ENCODE peak calls at places on chromosomes 2 and 18, in six cellular contexts. W is RWPE2, D is A549, F is esophagus squamous epithelium, M is upper lobe of right lung, C is body of pancreas. V is an unnamed sample. For H3K4me1 and H3K9me3, the result is how much of the 10 kb centered on the place peaks cover.

GRCh38 chr2:156704612-156705011 is 268.4 kb downstream of the GPD2 start:
- DNase-seq in M (no peak), C (no peak), D (no peak), W (no peak), F (no peak), V (no peak)

GRCh38 chr18:12946549-12947354 is 1.1 kb upstream of the SEH1L start:
- DNase-seq in D (peak), W (no peak), F (peak), C (peak), M (no peak), V (no peak)

GRCh38 chr18:48186861-48187260 is 222.3 kb downstream of the ZBTB7C start:
- DNase-seq in D (no peak), C (no peak), F (no peak), M (no peak), W (no peak), V (no peak)

GRCh38 chr2:200662727-200663126 is 76.9 kb downstream of the AOX1 start:
- DNase-seq in D (peak), W (peak), M (no peak), F (no peak), C (no peak), V (no peak)

GRCh38 chr18:12271376-12272235 is 17.4 kb downstream of the CIDEA start:
- DNase-seq in M (peak), C (peak), D (peak), W (no peak), F (no peak), V (peak)

GRCh38 chr2:44772131-44772530 is 169.4 kb upstream of the SIX3 start:
- DNase-seq in F (no peak), D (no peak), C (no peak), M (no peak), W (no peak), V (no peak)

GRCh38 chr2:122683018-122683417 is 927.6 kb downstream of the TSN start:
- DNase-seq in W (no peak), F (no peak), C (no peak), M (no peak), D (no peak), V (no peak)

GRCh38 chr2:144659731-144660275 is 139.9 kb upstream of the ZEB2 start:
- DNase-seq in M (peak), W (peak), C (no peak), F (no peak), D (no peak), V (no peak)

GRCh38 chr2:212539145-212539880 is 711 bp upstream of the ERBB4 start:
- DNase-seq in D (no peak), M (peak), W (no peak), C (peak), F (no peak), V (peak)

GRCh38 chr18:28007841-28008240 is 169.1 kb downstream of the CDH2 start:
- DNase-seq in W (no peak), M (no peak), D (no peak), F (no peak), C (no peak), V (no peak)

GRCh38 chr18:79479114-79479760 is 83.5 kb downstream of the NFATC1 start:
- DNase-seq in C (no peak), M (no peak), W (peak), D (no peak), F (no peak), V (no peak)

GRCh38 chr2:205689837-205690236 is 7.5 kb downstream of the NRP2 start:
- DNase-seq in F (no peak), C (no peak), M (no peak), W (no peak), D (no peak), V (no peak)

GRCh38 chr2:224311226-224311625 is 90.7 kb downstream of the FAM124B start:
- DNase-seq in M (no peak), W (no peak), F (no peak), C (no peak), D (no peak), V (no peak)

GRCh38 chr2:26768759-26769500 is 4.8 kb downstream of the SLC35F6 start:
- DNase-seq in D (peak), W (no peak), M (peak), F (peak), C (no peak), V (peak)

GRCh38 chr18:65659312-65659711 is 91.5 kb upstream of the CDH7 start:
- DNase-seq in M (no peak), W (no peak), C (no peak), F (no peak), D (no peak), V (no peak)

GRCh38 chr2:238290079-238290478 is 1.7 kb upstream of the PER2 start:
- DNase-seq in C (peak), W (peak), M (no peak), D (peak), F (peak), V (peak)

GRCh38 chr18:51077217-51077616 is 47.2 kb downstream of the SMAD4 start:
- DNase-seq in D (no peak), M (no peak), W (no peak), F (no peak), C (no peak), V (no peak)

GRCh38 chr18:26476697-26477096 is 71.7 kb downstream of the KCTD1 start:
- DNase-seq in W (no peak), C (no peak), M (no peak), F (no peak), D (no peak), V (no peak)

GRCh38 chr2:107772380-107772779 is 54.3 kb upstream of the RGPD4 start:
- DNase-seq in W (no peak), D (no peak), M (no peak), C (no peak), F (no peak), V (no peak)

GRCh38 chr2:53490659-53491058 is 276.9 kb upstream of the CHAC2 start:
- DNase-seq in D (no peak), W (no peak), M (no peak), F (no peak), C (peak), V (no peak)

GRCh38 chr2:226131299-226131784 is 668.3 kb downstream of the IRS1 start:
- DNase-seq in M (no peak), C (peak), F (no peak), D (no peak), W (no peak), V (no peak)

GRCh38 chr2:217223222-217223930 is 363.5 kb upstream of the TNP1 start:
- DNase-seq in D (no peak), W (no peak), C (no peak), F (no peak), M (no peak), V (no peak)

GRCh38 chr18:23867011-23867410 is 147.5 kb upstream of the TTC39C start:
- DNase-seq in D (no peak), C (no peak), W (no peak), M (no peak), F (no peak), V (no peak)

GRCh38 chr2:183474912-183475695 is 350.9 kb downstream of the NUP35 start:
- DNase-seq in W (no peak), F (no peak), C (no peak), D (no peak), M (no peak), V (no peak)

GRCh38 chr2:102106133-102106556 is 36.4 kb upstream of the IL1R1 start:
- DNase-seq in C (no peak), D (peak), F (no peak), W (no peak), M (no peak), V (peak)

GRCh38 chr2:102101097-102101843 is 41.3 kb upstream of the IL1R1 start:
- DNase-seq in M (no peak), W (no peak), F (no peak), C (no peak), D (no peak), V (no peak)

GRCh38 chr2:102101844-102102635 is 40.5 kb upstream of the IL1R1 start:
- DNase-seq in C (peak), D (no peak), F (no peak), M (no peak), W (no peak), V (no peak)

GRCh38 chr2:102103284-102103683 is 39.3 kb upstream of the IL1R1 start:
- DNase-seq in W (no peak), D (no peak), C (no peak), F (no peak), M (no peak), V (no peak)

GRCh38 chr2:102103992-102104871 is 38.3 kb upstream of the IL1R1 start:
- DNase-seq in M (peak), F (no peak), C (peak), W (no peak), D (no peak), V (peak)
- H3K4me1 ChIP-seq in M (under half), F (under half), C (half or more), W (under half), D (half or more), V (under half)

GRCh38 chr2:11669454-11670291 is at the start of gene NTSR2:
- DNase-seq in D (peak), M (peak), W (no peak), C (peak), F (no peak), V (peak)
- TF ChIP-seq CTCF in D (no peak), M (no peak), W (no peak), C (no peak), F (no peak), V (no peak)

DNA sequence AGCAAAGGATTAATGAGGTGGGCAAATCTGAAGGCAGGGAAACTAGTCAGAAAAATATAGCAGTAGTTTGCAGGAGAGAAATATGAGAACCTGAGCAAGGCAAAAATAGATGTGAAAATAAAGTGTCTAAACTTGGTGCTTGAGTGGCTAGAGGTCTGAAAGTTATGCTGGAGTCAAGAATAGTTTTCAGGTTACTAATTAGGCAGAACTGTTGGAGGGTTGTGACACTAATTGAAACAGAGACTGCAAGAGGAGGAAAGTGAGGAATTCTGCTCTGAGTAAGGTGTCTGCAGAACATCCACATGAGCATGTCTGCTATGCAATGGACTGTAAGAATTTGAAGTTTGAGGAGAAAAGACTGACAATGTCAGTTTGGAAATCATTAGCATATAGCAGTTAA is 444.0 kb upstream of the LRRTM1 start:
- DNase-seq in F (no peak), D (no peak), W (no peak), M (no peak), C (no peak), V (no peak)
- H3K9me3 ChIP-seq in F (under half), D (under half), W (under half), M (under half), C (under half), V (under half)

GRCh38 chr2:118249970-118250369 is 161.7 kb downstream of the INSIG2 start:
- DNase-seq in D (no peak), F (no peak), C (no peak), W (no peak), M (no peak), V (no peak)
- H3K4me1 ChIP-seq in D (under half), F (under half), C (under half), W (under half), M (under half), V (under half)

DNA sequence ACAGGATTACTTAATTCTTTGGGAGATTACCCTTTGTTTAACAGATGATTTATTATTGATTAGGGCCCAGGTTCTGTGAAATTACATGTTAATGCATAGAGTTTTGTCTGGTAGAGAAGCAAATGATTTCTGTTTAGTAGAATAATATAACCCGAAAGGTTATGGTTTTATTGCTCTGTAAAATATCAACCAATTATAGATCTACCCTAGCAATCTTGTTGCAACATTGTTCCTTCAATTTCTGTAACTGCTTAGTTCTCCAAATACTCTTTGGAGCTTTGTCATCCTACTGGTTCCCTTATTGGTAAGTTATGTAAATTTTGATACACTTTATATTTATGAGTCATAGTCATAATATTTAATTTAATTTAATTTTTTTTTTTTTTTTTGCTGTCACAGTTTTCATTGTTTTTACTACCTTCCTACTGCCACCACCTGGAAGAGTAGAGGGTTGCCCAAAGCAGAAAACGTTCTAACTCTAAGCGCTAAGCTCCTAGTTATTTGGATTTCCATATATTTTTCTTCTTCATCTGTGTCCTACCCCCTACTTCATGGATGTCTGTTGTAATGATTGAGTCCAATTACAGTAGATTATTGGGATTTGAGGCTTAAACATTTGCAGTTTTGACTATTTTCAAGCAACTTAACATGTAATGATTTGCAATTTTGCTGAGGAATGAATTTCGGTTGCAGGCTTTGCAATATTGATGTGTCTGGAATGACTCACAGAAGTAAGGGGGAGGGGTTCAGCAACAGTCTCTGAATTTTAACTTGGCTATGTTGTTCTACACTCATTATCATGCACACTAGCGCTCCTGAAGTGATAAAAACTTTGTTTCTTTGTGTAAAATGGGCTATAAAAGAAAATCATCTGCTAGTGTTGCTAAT is 51.0 kb downstream of the NABP1 start:
- DNase-seq in F (no peak), M (no peak), W (no peak), C (no peak), D (no peak), V (no peak)
- TF ChIP-seq CTCF in F (no peak), M (no peak), W (no peak), C (no peak), D (no peak), V (no peak)

V was measured in prostate gland.